ENCODE peak calls at places on chromosomes 16 and 17, in five cellular contexts. A is effector memory CD4-positive, alpha-beta T cell; F is AG08396; O is IMR-90; G is D341Med. M is an unnamed sample.

GRCh38 chr16:3003582-3004270 is 9.0 kb upstream of the CLDN9 start:
- DNase-seq in F (peak), O (peak), A (peak), G (peak), M (peak)

GRCh38 chr16:58031016-58031800 is 5.7 kb downstream of the MMP15 start:
- DNase-seq in A (no peak), O (no peak), F (no peak), G (peak), M (no peak)

GRCh38 chr16:20866161-20866772 is 33.9 kb downstream of the DCUN1D3 start:
- DNase-seq in G (peak), F (peak), A (no peak), O (peak), M (no peak)

GRCh38 chr16:70651524-70651923 is 5.2 kb downstream of the IL34 start:
- DNase-seq in A (no peak), O (peak), F (no peak), G (no peak), M (no peak)

GRCh38 chr16:29745853-29746345 is at the start of gene C16orf54:
- DNase-seq in A (peak), O (no peak), G (no peak), F (no peak), M (peak)

GRCh38 chr16:50473375-50473945 is 74.7 kb upstream of the NKD1 start:
- DNase-seq in F (no peak), G (no peak), A (no peak), O (no peak), M (no peak)

GRCh38 chr17:28042657-28042720 is at the start of gene NLK:
- DNase-seq in O (no peak), A (no peak), F (no peak), G (no peak), M (no peak)

GRCh38 chr17:50279181-50279526 is 4.9 kb downstream of the TMEM92 start:
- DNase-seq in A (no peak), G (no peak), F (peak), O (peak), M (no peak)

GRCh38 chr16:59296002-59296401 is 561.9 kb upstream of the GOT2 start:
- DNase-seq in O (no peak), G (no peak), F (no peak), A (no peak), M (no peak)

GRCh38 chr17:347309-347708 is 5.3 kb downstream of the RPH3AL start:
- DNase-seq in A (no peak), O (no peak), G (no peak), F (no peak), M (no peak)

GRCh38 chr16:78535098-78535497 is 435.6 kb downstream of the WWOX start:
- DNase-seq in F (no peak), O (no peak), A (no peak), G (no peak), M (no peak)

GRCh38 chr17:5871666-5872065 is 198.5 kb upstream of the WSCD1 start:
- DNase-seq in F (no peak), O (no peak), G (no peak), A (no peak), M (no peak)

GRCh38 chr16:88959022-88959421 is 18.0 kb downstream of the CBFA2T3 start:
- DNase-seq in A (no peak), G (no peak), F (no peak), O (no peak), M (no peak)

GRCh38 chr17:56289321-56289720 is 136.0 kb downstream of the ANKFN1 start:
- DNase-seq in A (no peak), G (no peak), F (no peak), O (no peak), M (no peak)

GRCh38 chr16:70795513-70795912 is 5.4 kb downstream of the VAC14 start:
- DNase-seq in O (no peak), G (no peak), A (no peak), F (no peak), M (no peak)

GRCh38 chr17:66507103-66507923 is 204.9 kb downstream of the PRKCA start:
- DNase-seq in O (peak), F (peak), G (no peak), A (no peak), M (no peak)

GRCh38 chr17:22464041-22464440 is 771.7 kb downstream of the KCNJ18 start:
- DNase-seq in A (no peak), F (no peak), O (no peak), G (no peak), M (no peak)

GRCh38 chr17:4945944-4946280 is 2.4 kb downstream of the PFN1 start:
- DNase-seq in O (no peak), G (no peak), F (no peak), A (no peak), M (no peak)

GRCh38 chr17:7552621-7553051 is 3.8 kb downstream of the TNFSF12 start:
- DNase-seq in G (no peak), O (no peak), A (peak), F (no peak), M (no peak)

GRCh38 chr16:86306046-86306644 is 204.2 kb upstream of the FOXF1 start:
- DNase-seq in A (no peak), F (peak), O (peak), G (no peak), M (no peak)

GRCh38 chr17:72393553-72393952 is 272.7 kb downstream of the SOX9 start:
- DNase-seq in G (no peak), F (peak), A (no peak), O (peak), M (no peak)

GRCh38 chr16:79430129-79430789 is 170.3 kb downstream of the MAF start:
- DNase-seq in G (no peak), F (no peak), O (no peak), A (no peak), M (no peak)

GRCh38 chr17:65154770-65155589 is 17.8 kb downstream of the RGS9 start:
- DNase-seq in G (no peak), A (no peak), O (peak), F (peak), M (no peak)

GRCh38 chr17:78265121-78265520 is 33.7 kb downstream of the TMEM235 start:
- DNase-seq in A (no peak), O (no peak), F (no peak), G (no peak), M (no peak)

GRCh38 chr16:50675686-50676610 is 5.2 kb downstream of the SNX20 start:
- DNase-seq in F (no peak), O (no peak), A (no peak), G (no peak), M (no peak)

GRCh38 chr16:67723151-67723915 is 4.2 kb upstream of the GFOD2 start:
- DNase-seq in A (no peak), G (no peak), F (peak), O (peak), M (no peak)

GRCh38 chr16:85202631-85203461 is 90.6 kb upstream of the CIBAR2 start:
- DNase-seq in F (peak), A (no peak), G (no peak), O (peak), M (no peak)

GRCh38 chr17:5354886-5355415 is 64.5 kb downstream of the NUP88 start:
- DNase-seq in O (no peak), G (no peak), F (no peak), A (no peak), M (no peak)

GRCh38 chr17:19510903-19511302 is 22.8 kb upstream of the SLC47A1 start:
- DNase-seq in F (no peak), G (no peak), O (no peak), A (no peak), M (no peak)

GRCh38 chr17:69729937-69730336 is 315.4 kb downstream of the MAP2K6 start:
- DNase-seq in G (no peak), F (no peak), O (peak), A (no peak), M (no peak)

GRCh38 chr17:79842136-79842655 is 3.0 kb upstream of the CBX4 start:
- DNase-seq in G (no peak), F (no peak), O (no peak), A (no peak), M (no peak)

GRCh38 chr16:8931864-8932263 is 31.8 kb downstream of the USP7 start:
- DNase-seq in F (peak), G (no peak), A (peak), O (peak), M (peak)

GRCh38 chr17:44502598-44503079 is 567 bp downstream of the GPATCH8 start:
- DNase-seq in O (peak), G (peak), F (peak), A (no peak), M (no peak)

GRCh38 chr17:39929657-39930407 is 2.3 kb downstream of the LRRC3C start:
- DNase-seq in G (no peak), O (peak), A (no peak), F (peak), M (no peak)

GRCh38 chr16:4053663-4054479 is 62.4 kb downstream of the ADCY9 start:
- DNase-seq in G (no peak), O (peak), A (no peak), F (peak), M (no peak)

GRCh38 chr16:1493746-1494094 is 560 bp downstream of the TELO2 start:
- DNase-seq in F (peak), G (peak), A (no peak), O (no peak), M (no peak)

GRCh38 chr17:40695874-40696472 is 7.6 kb downstream of the KRT24 start:
- DNase-seq in G (no peak), O (no peak), F (no peak), A (no peak), M (no peak)

GRCh38 chr17:2083613-2084128 is 28.8 kb downstream of the HIC1 start:
- DNase-seq in F (no peak), G (no peak), O (no peak), A (no peak), M (no peak)

M was measured in activated gamma-delta T cell treated with anti-CD3 and anti-CD28 coated beads, Interleukin-2, amount 50 U/mL, for 16 hours.